ENCODE peak calls at places on chromosomes 7 and 10, in six cellular contexts. T is astrocyte of the cerebellum, A is foreskin fibroblast, O is BJ, Y is coronary artery, V is ovary. E is an unnamed sample.

GRCh38 chr10:97503413-97503812 is 4.7 kb downstream of the UBTD1 start:
- DNase-seq in T (no peak), O (no peak), A (no peak), V (no peak), Y (no peak), E (no peak)

GRCh38 chr7:135291809-135292253 is 58.2 kb downstream of the STRA8 start:
- DNase-seq in Y (no peak), A (peak; percentile 32), V (no peak), O (no peak), T (no peak), E (peak; percentile 32)

GRCh38 chr10:24884793-24885192 is 67.6 kb downstream of the PRTFDC1 start:
- DNase-seq in T (no peak), Y (no peak), O (no peak), V (no peak), A (no peak), E (no peak)

GRCh38 chr10:120735773-120736371 is 115.3 kb upstream of the WDR11 start:
- DNase-seq in O (no peak), T (peak; percentile 8), A (peak; percentile 39), V (no peak), Y (no peak), E (no peak)

GRCh38 chr10:112115781-112116385 is 67.7 kb downstream of the GPAM start:
- DNase-seq in O (no peak), V (no peak), A (peak; percentile 10), T (no peak), Y (no peak), E (no peak)

GRCh38 chr7:98556288-98556687 is 60.8 kb upstream of the NPTX2 start:
- DNase-seq in A (peak; percentile 28), V (no peak), O (no peak), T (no peak), Y (no peak), E (no peak)

GRCh38 chr10:8312861-8313260 is 258.4 kb downstream of the GATA3 start:
- DNase-seq in Y (no peak), A (no peak), O (no peak), V (no peak), T (no peak), E (no peak)

GRCh38 chr10:128063736-128064614 is 62.2 kb downstream of the MKI67 start:
- DNase-seq in O (no peak), T (no peak), Y (peak; percentile 78), A (no peak), V (no peak), E (no peak)

GRCh38 chr10:84360634-84361365 is 32.4 kb downstream of the CCSER2 start:
- DNase-seq in Y (no peak), A (peak; percentile 45), V (no peak), O (peak; percentile 2), T (no peak), E (no peak)

GRCh38 chr10:79559726-79560125 is 481 bp downstream of the SFTPA2 start:
- DNase-seq in A (peak; percentile 69), Y (no peak), T (no peak), V (no peak), O (no peak), E (no peak)

GRCh38 chr7:35250941-35251340 is 3.0 kb downstream of the TBX20 start:
- DNase-seq in V (no peak), T (no peak), O (no peak), Y (no peak), A (no peak), E (no peak)

GRCh38 chr7:97133166-97133565 is 15.7 kb downstream of the SDHAF3 start:
- DNase-seq in T (no peak), Y (no peak), V (no peak), O (no peak), A (no peak), E (no peak)

GRCh38 chr10:17113889-17114288 is 15.7 kb downstream of the CUBN start:
- DNase-seq in V (no peak), A (peak; percentile 90), T (no peak), Y (no peak), O (no peak), E (no peak)

GRCh38 chr10:99528256-99528866 is 4.4 kb upstream of the NKX2-3 start:
- DNase-seq in Y (no peak), V (no peak), A (no peak), T (no peak), O (no peak), E (no peak)

GRCh38 chr10:75508814-75509306 is 77.4 kb downstream of the LRMDA start:
- DNase-seq in T (no peak), A (no peak), O (no peak), V (no peak), Y (no peak), E (no peak)

GRCh38 chr10:62413652-62414051 is 39.5 kb downstream of the ZNF365 start:
- DNase-seq in Y (no peak), A (no peak), T (no peak), O (no peak), V (no peak), E (no peak)

GRCh38 chr10:62413048-62413447 is 38.9 kb downstream of the ZNF365 start:
- DNase-seq in A (no peak), O (no peak), V (no peak), Y (no peak), T (no peak), E (no peak)

DNA sequence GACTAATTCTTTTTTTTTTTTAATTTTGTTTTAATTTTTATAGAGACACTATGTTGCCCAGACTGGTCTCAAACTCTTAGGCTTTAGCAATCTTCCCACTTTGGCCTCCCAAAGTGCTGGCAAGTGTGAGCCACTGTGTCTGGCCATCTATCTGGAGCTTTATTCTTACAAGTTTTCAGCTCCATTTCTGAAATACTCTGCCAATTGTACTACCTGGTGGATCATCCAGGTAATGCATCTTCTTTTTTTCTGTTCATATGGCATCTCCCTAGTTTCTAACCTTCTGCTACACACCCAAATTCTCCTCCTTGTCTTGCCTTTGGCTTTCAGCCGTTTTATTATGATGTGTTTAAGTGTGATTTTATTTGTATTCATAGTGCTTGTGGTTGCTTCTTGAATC is 40.2 kb downstream of the ZNF365 start:
- DNase-seq in V (no peak), A (peak; percentile 22), Y (no peak), O (no peak), T (no peak), E (no peak)
- TF ChIP-seq CTCF in V (no peak), A (no peak), Y (no peak), O (no peak), T (no peak), E (peak; percentile 22)

GRCh38 chr7:1248077-1248458 is 15.4 kb downstream of the UNCX start:
- DNase-seq in V (no peak), A (no peak), T (no peak), O (no peak), Y (no peak), E (no peak)
- TF ChIP-seq CTCF in V (no peak), A (no peak), T (no peak), O (no peak), Y (no peak), E (no peak)

DNA sequence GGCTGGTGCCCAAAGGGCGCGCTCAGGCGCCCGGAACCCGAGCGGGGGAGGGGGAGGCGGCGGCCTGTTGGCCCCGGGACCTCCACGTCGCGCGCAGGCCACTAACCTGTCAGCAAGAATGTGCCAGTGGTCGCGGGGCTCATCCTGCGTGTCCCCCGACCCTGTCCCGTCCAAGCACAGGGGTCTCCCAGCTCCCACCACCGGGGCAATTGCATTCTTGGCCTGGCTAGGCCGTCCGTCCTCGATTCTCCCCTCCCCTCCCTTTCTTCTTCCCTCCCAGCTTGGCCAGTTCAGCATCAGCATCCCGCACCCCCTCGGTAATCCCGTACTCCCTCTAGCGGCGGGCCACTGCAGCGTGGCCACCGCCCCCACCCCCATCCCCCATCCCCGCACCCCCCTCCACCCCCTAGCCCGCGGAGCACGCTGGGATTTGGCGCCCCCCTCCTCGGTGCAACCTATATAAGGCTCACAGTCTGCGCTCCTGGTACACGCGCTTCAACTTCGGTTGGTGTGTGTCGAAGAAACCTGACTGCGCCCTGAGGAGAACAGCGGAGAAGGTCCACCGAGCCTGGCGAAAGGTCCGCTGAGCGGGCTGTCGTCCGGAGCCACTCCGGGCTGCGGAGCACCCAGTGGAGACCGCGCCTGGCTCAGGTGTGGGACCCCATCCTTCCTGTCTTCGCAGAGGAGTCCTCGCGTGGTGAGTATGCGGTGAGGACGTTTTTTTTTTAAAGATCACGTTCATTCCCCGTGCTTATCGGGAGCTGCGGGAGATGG is at the start of gene SGCE:
- DNase-seq in Y (peak; percentile 78), O (no peak), T (peak; percentile 55), V (peak; percentile 93), A (peak; percentile 91), E (peak; percentile 95)
- TF ChIP-seq CTCF in Y (peak; percentile 71), O (peak; percentile 66), T (peak; percentile 53), V (peak; percentile 30), A (peak; percentile 27), E (peak; percentile 80)

GRCh38 chr7:48703446-48703845 is 220.9 kb upstream of the CDC14C start:
- DNase-seq in T (no peak), V (no peak), A (no peak), Y (no peak), O (no peak), E (no peak)

GRCh38 chr7:48710995-48711394 is 213.4 kb upstream of the CDC14C start:
- DNase-seq in O (no peak), Y (no peak), V (no peak), A (no peak), T (no peak), E (no peak)

DNA sequence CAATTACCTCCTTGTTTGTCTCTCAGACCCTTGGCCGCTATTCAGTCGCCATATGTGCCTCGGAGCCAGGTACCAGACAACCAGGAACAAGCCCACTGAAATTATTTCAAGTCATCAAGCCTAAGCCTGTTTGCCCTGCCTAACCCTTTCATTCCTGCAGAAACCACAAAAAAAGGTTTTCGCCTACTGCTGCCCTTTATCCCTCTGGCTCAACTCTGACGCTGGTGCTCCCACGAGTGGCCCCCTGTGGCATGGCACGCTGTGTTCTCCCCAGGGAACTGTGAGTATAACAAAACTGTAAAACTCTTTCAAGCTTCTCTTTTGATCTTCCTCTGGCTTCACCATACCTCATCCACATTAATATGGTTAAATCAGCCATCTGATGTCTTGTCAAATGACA is 215.7 kb upstream of the CDC14C start:
- DNase-seq in V (no peak), O (no peak), T (no peak), Y (no peak), A (no peak), E (no peak)
- TF ChIP-seq CTCF in V (no peak), O (no peak), T (no peak), Y (no peak), A (no peak), E (no peak)

DNA sequence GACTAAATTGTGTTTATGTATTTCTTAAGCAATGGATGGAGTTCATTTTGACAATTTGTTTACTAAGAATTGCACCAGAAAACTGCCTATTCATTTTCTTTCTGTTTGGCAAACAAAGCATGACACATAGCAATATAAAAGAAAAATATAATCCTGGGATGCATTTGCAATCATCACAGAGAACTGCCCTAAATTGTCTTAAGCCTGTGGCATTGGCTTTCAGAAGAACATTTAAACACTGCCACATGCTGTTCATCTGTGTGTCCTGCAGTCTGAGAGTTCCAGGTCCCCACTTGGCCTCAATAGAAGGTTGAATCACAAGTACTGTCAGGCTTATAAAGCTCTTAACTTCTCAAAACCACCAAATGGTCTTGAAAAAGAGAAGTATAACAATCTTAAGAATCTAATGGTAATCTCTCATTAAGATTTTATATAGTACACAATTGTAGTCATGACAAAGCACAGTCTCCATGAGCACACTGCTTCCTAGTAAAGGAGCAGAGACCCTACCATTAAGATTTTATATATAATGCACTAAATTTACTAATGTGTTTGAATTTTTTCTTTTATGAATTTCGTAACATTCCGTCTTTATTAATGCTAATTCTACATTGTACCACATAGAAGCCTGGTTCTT is 29.9 kb downstream of the RNLS start:
- DNase-seq in O (peak; percentile 56), V (peak; percentile 38), T (peak; percentile 68), A (peak; percentile 92), Y (no peak), E (no peak)
- TF ChIP-seq CTCF in O (peak; percentile 84), V (peak; percentile 75), T (peak; percentile 90), A (peak; percentile 84), Y (peak; percentile 50), E (peak; percentile 90)

GRCh38 chr7:44257618-44258422 is 57.0 kb downstream of the YKT6 start:
- DNase-seq in T (peak; percentile 8), A (peak; percentile 93), O (peak; percentile 26), Y (peak; percentile 92), V (no peak), E (no peak)
- TF ChIP-seq CTCF in T (no peak), A (no peak), O (no peak), Y (no peak), V (no peak), E (no peak)

E was measured in osteocyte.